ENCODE peak calls at places on chromosomes 4 and X, in nine cellular contexts. E is AG10803; Q is activated T-cell treated with anti-CD3 and anti-CD28 coated beads for 4 hours; U is activated T-helper 1 cell treated with anti-CD3 and anti-CD28 coated beads, Interleukin-12 subunit alpha, Interleukin-12 subunit beta, Interleukin-2, Interleukin-4 antibody, amounts not matched to agents 30 ng/mL and 10 ng/mL and 1 ng/mL, durations not matched to agents 14 hours and 24 hours and 36 hours; D is C1 segment of cervical spinal cord; V is Daoy; W is naive thymus-derived CD8-positive, alpha-beta T cell; J is astrocyte of the hippocampus; Z is activated naive CD8-positive, alpha-beta T cell treated with anti-CD3 and anti-CD28 coated beads, Interleukin-2, amount 50 U/mL, for 24 hours. X is an unnamed sample.
A peak's percentile ranks its signal among the peaks of the same experiment; 100 is the strongest.

GRCh38 chrX:153388722-153389459 is 12.3 kb downstream of the PNMA6E start:
- DNase-seq in E (no peak), Q (no peak), U (no peak), D (no peak), V (no peak), W (no peak), J (no peak), Z (no peak), X (no peak)

GRCh38 chr4:161178310-161178709 is 985.5 kb downstream of the FSTL5 start:
- DNase-seq in E (no peak), Q (no peak), U (no peak), D (no peak), V (no peak), W (no peak), J (no peak), Z (no peak), X (no peak)

GRCh38 chr4:77015390-77015789 is 60.4 kb downstream of the CCNI start:
- DNase-seq in E (peak; percentile 88), Q (no peak), U (no peak), D (no peak), V (peak; percentile 16), W (no peak), J (peak; percentile 81), Z (no peak), X (peak; percentile 45)

GRCh38 chrX:63755892-63756291 is 29.1 kb downstream of the ARHGEF9 start:
- DNase-seq in E (no peak), Q (no peak), U (no peak), D (no peak), V (no peak), W (no peak), J (no peak), Z (no peak), X (no peak)

GRCh38 chrX:39242187-39242586 is 440.9 kb downstream of the MID1IP1 start:
- DNase-seq in E (no peak), Q (no peak), U (no peak), D (no peak), V (peak; percentile 17), W (peak; percentile 22), J (peak; percentile 35), Z (no peak), X (no peak)

GRCh38 chrX:2928127-2928582 is 984 bp downstream of the ARSD start:
- DNase-seq in E (no peak), Q (no peak), U (no peak), D (no peak), V (no peak), W (peak; percentile 10), J (no peak), Z (peak; percentile 3), X (no peak)

GRCh38 chrX:53263597-53264094 is 17.7 kb downstream of the IQSEC2 start:
- DNase-seq in E (peak; percentile 63), Q (no peak), U (no peak), D (peak; percentile 16), V (peak; percentile 69), W (no peak), J (peak; percentile 40), Z (peak; percentile 59), X (peak; percentile 26)

GRCh38 chrX:37993857-37994619 is 12.3 kb upstream of the SYTL5 start:
- DNase-seq in E (no peak), Q (no peak), U (no peak), D (no peak), V (no peak), W (peak; percentile 2), J (no peak), Z (no peak), X (no peak)

GRCh38 chr4:184854673-184855072 is 28.9 kb upstream of the ACSL1 start:
- DNase-seq in E (no peak), Q (no peak), U (no peak), D (no peak), V (no peak), W (no peak), J (no peak), Z (no peak), X (no peak)

GRCh38 chrX:139058831-139059495 is 347.4 kb upstream of the FGF13 start:
- DNase-seq in E (no peak), Q (no peak), U (no peak), D (no peak), V (peak; percentile 68), W (no peak), J (peak; percentile 70), Z (no peak), X (peak; percentile 2)

GRCh38 chr4:74376888-74377483 is 12.0 kb downstream of the EREG start:
- DNase-seq in E (peak; percentile 69), Q (no peak), U (no peak), D (no peak), V (peak; percentile 30), W (peak; percentile 38), J (peak; percentile 68), Z (no peak), X (peak; percentile 67)

GRCh38 chrX:65532016-65532415 is 2.6 kb downstream of the LAS1L start:
- DNase-seq in E (no peak), Q (no peak), U (no peak), D (no peak), V (no peak), W (no peak), J (no peak), Z (no peak), X (no peak)

GRCh38 chr4:139988863-139989765 is 164.9 kb downstream of the MAML3 start:
- DNase-seq in E (peak; percentile 90), Q (peak; percentile 46), U (no peak), D (peak; percentile 75), V (peak; percentile 90), W (no peak), J (peak; percentile 96), Z (peak; percentile 64), X (peak; percentile 72)

GRCh38 chr4:25013756-25014737 is 16.7 kb downstream of the LGI2 start:
- DNase-seq in E (no peak), Q (no peak), U (no peak), D (no peak), V (no peak), W (no peak), J (no peak), Z (no peak), X (no peak)

GRCh38 chr4:113303315-113303714 is 253.9 kb downstream of the ANK2 start:
- DNase-seq in E (no peak), Q (no peak), U (no peak), D (no peak), V (no peak), W (no peak), J (no peak), Z (no peak), X (no peak)

GRCh38 chrX:136147966-136148365 is 633 bp downstream of the FHL1 start:
- DNase-seq in E (no peak), Q (peak; percentile 0), U (no peak), D (no peak), V (peak; percentile 9), W (no peak), J (no peak), Z (peak; percentile 3), X (no peak)

GRCh38 chrX:150587585-150588503 is 19.4 kb downstream of the MTM1 start:
- DNase-seq in E (peak; percentile 17), Q (peak; percentile 43), U (no peak), D (no peak), V (peak; percentile 17), W (peak; percentile 60), J (peak; percentile 23), Z (peak; percentile 53), X (peak; percentile 1)

GRCh38 chr4:45099471-45099870 is 373.1 kb upstream of the GNPDA2 start:
- DNase-seq in E (no peak), Q (no peak), U (no peak), D (no peak), V (no peak), W (no peak), J (no peak), Z (no peak), X (no peak)

GRCh38 chr4:8150152-8151090 is 8.2 kb downstream of the ABLIM2 start:
- DNase-seq in E (no peak), Q (no peak), U (no peak), D (no peak), V (no peak), W (no peak), J (no peak), Z (no peak), X (no peak)

GRCh38 chr4:152304220-152304619 is 231.7 kb downstream of the FBXW7 start:
- DNase-seq in E (peak; percentile 18), Q (no peak), U (no peak), D (no peak), V (peak; percentile 31), W (no peak), J (peak; percentile 37), Z (no peak), X (peak; percentile 3)

GRCh38 chr4:110630621-110631402 is 7.9 kb upstream of the PITX2 start:
- DNase-seq in E (no peak), Q (no peak), U (no peak), D (no peak), V (no peak), W (no peak), J (no peak), Z (no peak), X (no peak)

GRCh38 chr4:101271516-101271915 is 75.8 kb downstream of the PPP3CA start:
- DNase-seq in E (no peak), Q (no peak), U (no peak), D (no peak), V (peak; percentile 6), W (no peak), J (peak; percentile 30), Z (no peak), X (no peak)

GRCh38 chr4:113350576-113350975 is 301.1 kb downstream of the ANK2 start:
- DNase-seq in E (peak; percentile 4), Q (no peak), U (no peak), D (no peak), V (no peak), W (no peak), J (peak; percentile 57), Z (no peak), X (peak; percentile 4)

GRCh38 chrX:31154941-31155340 is 83.1 kb upstream of the FTHL17 start:
- DNase-seq in E (no peak), Q (no peak), U (no peak), D (no peak), V (no peak), W (no peak), J (no peak), Z (no peak), X (no peak)

GRCh38 chr4:122212880-122213279 is 60.7 kb downstream of the BLTP1 start:
- DNase-seq in E (no peak), Q (no peak), U (no peak), D (no peak), V (no peak), W (peak; percentile 1), J (no peak), Z (no peak), X (no peak)

GRCh38 chr4:184250795-184251679 is 33.4 kb upstream of the ENPP6 start:
- DNase-seq in E (peak; percentile 51), Q (no peak), U (no peak), D (no peak), V (peak; percentile 25), W (peak; percentile 63), J (peak; percentile 64), Z (no peak), X (peak; percentile 33)

GRCh38 chr4:42965326-42965725 is 72.8 kb downstream of the GRXCR1 start:
- DNase-seq in E (no peak), Q (no peak), U (no peak), D (no peak), V (no peak), W (no peak), J (no peak), Z (no peak), X (no peak)

GRCh38 chr4:108156391-108156790 is 12.3 kb downstream of the LEF1 start:
- DNase-seq in E (no peak), Q (no peak), U (no peak), D (no peak), V (no peak), W (no peak), J (no peak), Z (no peak), X (no peak)

GRCh38 chrX:9517062-9517461 is 52.2 kb downstream of the TBL1X start:
- DNase-seq in E (no peak), Q (no peak), U (no peak), D (no peak), V (no peak), W (no peak), J (no peak), Z (no peak), X (no peak)

GRCh38 chrX:50812995-50813842 is 775 bp downstream of the SHROOM4 start:
- DNase-seq in E (peak; percentile 59), Q (no peak), U (no peak), D (peak; percentile 11), V (peak; percentile 50), W (no peak), J (peak; percentile 70), Z (no peak), X (peak; percentile 30)

GRCh38 chrX:47497274-47497673 is 14.3 kb upstream of the ZNF41 start:
- DNase-seq in E (peak; percentile 44), Q (no peak), U (no peak), D (no peak), V (no peak), W (no peak), J (no peak), Z (no peak), X (peak; percentile 3)

X was measured in fibroblast of gingiva.